ENCODE peak calls at places on chromosomes 12 and 14, in five cellular contexts. E is psoas muscle, N is A549, H is heart left ventricle, S is Panc1. X is an unnamed sample.

GRCh38 chr12:45407188-45407850 is 191.4 kb downstream of the ANO6 start:
- DNase-seq in E (no peak), N (no peak), H (no peak), S (no peak), X (no peak)

GRCh38 chr14:102019141-102019540 is 54.8 kb downstream of the DYNC1H1 start:
- DNase-seq in E (no peak), N (no peak), H (no peak), S (no peak), X (no peak)

GRCh38 chr12:20212658-20213387 is 155.5 kb upstream of the PDE3A start:
- DNase-seq in E (peak), N (peak), H (peak), S (no peak), X (peak)

GRCh38 chr14:37037636-37038387 is 134.6 kb downstream of the SLC25A21 start:
- DNase-seq in E (no peak), N (no peak), H (no peak), S (no peak), X (no peak)

GRCh38 chr12:53564276-53564675 is 57.0 kb upstream of the NPFF start:
- DNase-seq in E (no peak), N (no peak), H (no peak), S (no peak), X (no peak)

GRCh38 chr12:116722245-116722644 is 15.6 kb downstream of the SPRING1 start:
- DNase-seq in E (no peak), N (no peak), H (no peak), S (no peak), X (no peak)

GRCh38 chr14:72677664-72678063 is 216.2 kb downstream of the DPF3 start:
- DNase-seq in E (no peak), N (no peak), H (no peak), S (no peak), X (no peak)

GRCh38 chr14:31326111-31326510 is 94.2 kb downstream of the HEATR5A start:
- DNase-seq in E (no peak), N (peak), H (no peak), S (peak), X (no peak)

GRCh38 chr12:26275313-26276257 is 80.2 kb downstream of the SSPN start:
- DNase-seq in E (no peak), N (peak), H (no peak), S (no peak), X (no peak)

GRCh38 chr14:36390718-36391117 is 70.3 kb upstream of the MBIP start:
- DNase-seq in E (no peak), N (no peak), H (no peak), S (no peak), X (no peak)

GRCh38 chr14:76780058-76780345 is 18.7 kb downstream of the VASH1 start:
- DNase-seq in E (no peak), N (no peak), H (no peak), S (no peak), X (no peak)

GRCh38 chr14:86038401-86038985 is 508.5 kb downstream of the FLRT2 start:
- DNase-seq in E (no peak), N (peak), H (peak), S (no peak), X (peak)

GRCh38 chr12:106082216-106083175 is 56.3 kb downstream of the NUAK1 start:
- DNase-seq in E (no peak), N (no peak), H (no peak), S (no peak), X (no peak)

GRCh38 chr12:82883396-82884360 is 197.0 kb downstream of the TMTC2 start:
- DNase-seq in E (no peak), N (no peak), H (no peak), S (no peak), X (no peak)
- TF ChIP-seq CTCF in E (no peak), N (no peak), H (no peak), S (no peak), X (no peak)

DNA sequence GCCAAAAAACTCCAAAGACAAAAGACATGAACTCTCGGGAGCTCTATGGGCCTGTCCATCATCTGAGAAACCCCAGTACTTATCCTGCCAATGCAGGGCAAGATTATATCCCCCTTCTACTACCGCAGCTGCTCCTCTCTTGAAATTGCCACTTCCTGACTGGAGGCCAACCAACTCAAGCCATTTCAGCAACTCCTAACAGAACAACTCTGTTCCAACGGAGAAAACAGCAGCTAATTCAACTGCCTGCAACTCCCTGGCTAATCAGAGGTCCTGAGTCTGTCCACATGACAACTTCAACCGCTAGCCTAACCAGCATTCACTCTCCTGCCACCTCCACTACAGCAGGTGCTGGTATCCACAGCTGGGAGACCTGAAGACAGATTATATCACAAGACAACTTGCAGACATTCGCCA is 24.1 kb downstream of the CEP83 start:
- DNase-seq in E (no peak), N (no peak), H (no peak), S (no peak), X (no peak)
- H3K4me3 ChIP-seq in E (no peak), N (no peak), H (no peak), S (no peak), X (no peak)

GRCh38 chr12:32756476-32757158 is 920 bp upstream of the YARS2 start:
- DNase-seq in E (no peak), N (no peak), H (no peak), S (no peak), X (no peak)
- TF ChIP-seq CTCF in E (no peak), N (peak), H (no peak), S (no peak), X (no peak)

GRCh38 chr12:13198921-13199320 is 2.4 kb downstream of the EMP1 start:
- DNase-seq in E (no peak), N (no peak), H (no peak), S (no peak), X (no peak)
- H3K4me3 ChIP-seq in E (peak), N (no peak), H (peak), S (no peak), X (peak)

DNA sequence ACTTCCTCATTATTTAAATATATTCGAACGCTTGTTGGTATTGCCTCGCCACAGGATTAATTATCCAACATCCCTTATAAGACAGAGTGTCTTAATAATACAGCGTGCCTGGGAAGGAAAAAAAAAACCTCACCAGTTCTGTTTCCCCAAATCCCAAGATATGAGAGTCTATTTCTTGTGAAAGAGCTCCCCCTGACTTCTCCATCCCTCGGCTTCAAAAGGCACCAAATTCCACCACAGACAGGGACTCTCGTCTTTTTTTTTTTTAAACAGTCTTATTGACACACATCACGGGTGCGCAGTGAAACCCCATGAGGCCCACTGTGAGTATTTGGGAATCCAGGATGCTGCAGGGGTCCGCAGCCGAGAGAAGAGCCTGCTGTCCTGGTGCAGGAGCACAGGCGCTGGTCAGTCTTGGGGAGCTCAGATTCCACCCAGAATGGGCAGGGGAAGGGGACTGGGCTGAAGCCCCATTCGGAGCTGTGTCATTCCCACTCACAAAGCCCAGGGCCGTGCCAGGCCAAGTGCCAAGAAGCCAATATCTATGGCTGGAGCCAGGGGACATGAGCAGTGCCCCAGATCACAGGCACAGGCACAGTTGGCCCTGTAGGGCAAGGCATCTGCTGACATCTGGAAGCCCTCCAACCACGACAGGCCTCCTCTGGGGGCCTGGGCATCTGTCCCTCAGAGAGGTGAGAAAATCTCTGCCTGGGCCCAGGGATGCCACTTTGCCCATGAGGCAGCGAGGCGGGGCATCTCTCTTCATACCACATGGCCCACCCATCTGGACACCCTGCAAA is 71.9 kb downstream of the BCL11B start:
- DNase-seq in E (peak), N (no peak), H (peak), S (no peak), X (no peak)
- TF ChIP-seq CTCF in E (no peak), N (peak), H (no peak), S (no peak), X (peak)

GRCh38 chr14:73786632-73786941 is 65.0 kb upstream of the PTGR2 start:
- DNase-seq in E (peak), N (peak), H (peak), S (no peak), X (no peak)

GRCh38 chr14:73784065-73784987 is 67.3 kb upstream of the PTGR2 start:
- DNase-seq in E (no peak), N (no peak), H (no peak), S (no peak), X (no peak)

GRCh38 chr14:73785834-73786631 is 65.6 kb upstream of the PTGR2 start:
- DNase-seq in E (peak), N (peak), H (peak), S (no peak), X (peak)

GRCh38 chr14:73784988-73785313 is 66.7 kb upstream of the PTGR2 start:
- DNase-seq in E (no peak), N (no peak), H (no peak), S (no peak), X (no peak)

DNA sequence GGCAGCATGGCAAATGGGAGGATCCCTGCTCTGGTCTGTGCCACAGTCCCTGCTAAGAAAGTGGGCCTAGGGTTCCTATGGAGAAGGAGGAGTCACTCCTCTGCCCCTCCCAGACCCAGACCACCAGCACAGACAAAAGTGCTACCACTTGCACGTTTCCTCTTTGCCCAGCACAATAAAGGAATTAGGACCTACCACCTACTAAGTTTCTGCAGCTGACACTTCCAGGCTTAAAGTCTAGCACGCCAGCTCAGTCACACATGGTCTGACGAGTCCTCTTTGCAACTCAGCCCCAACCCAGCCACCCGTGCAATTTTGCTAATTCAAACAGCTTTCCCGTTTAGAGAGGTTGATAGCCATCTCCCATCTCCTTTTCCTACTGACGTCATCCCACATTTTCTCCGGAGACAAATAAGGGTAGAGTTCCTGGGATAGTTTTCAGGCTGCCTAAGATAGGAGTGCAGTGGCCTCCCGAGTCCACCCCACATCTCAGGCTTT is 66.2 kb upstream of the PTGR2 start:
- DNase-seq in E (no peak), N (peak), H (no peak), S (peak), X (no peak)
- H3K4me3 ChIP-seq in E (peak), N (peak), H (peak), S (peak), X (peak)

GRCh38 chr12:67043771-67044170 is 225.4 kb upstream of the CAND1 start:
- DNase-seq in E (no peak), N (no peak), H (no peak), S (no peak), X (no peak)
- TF ChIP-seq CTCF in E (no peak), N (no peak), H (no peak), S (no peak), X (no peak)

DNA sequence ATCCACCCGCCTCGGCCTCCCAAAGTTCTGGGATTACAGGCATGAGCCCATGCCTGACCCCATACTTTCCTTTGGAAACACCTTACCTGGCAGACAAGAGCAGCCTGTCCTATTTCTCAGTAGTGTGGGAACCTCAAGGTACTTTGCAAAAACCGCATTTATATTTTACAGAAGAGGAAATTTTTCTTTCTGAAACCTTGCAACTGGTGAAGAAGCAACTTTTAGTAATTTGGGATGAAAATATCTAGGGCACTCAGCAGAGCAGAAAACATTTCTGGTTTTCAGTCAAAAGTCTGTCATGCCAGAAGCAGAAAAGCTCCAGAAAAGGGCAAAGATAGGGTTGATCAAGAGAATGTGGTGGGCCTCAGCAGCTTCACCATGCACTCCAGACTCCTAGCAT is 21.2 kb downstream of the HVCN1 start:
- DNase-seq in E (no peak), N (no peak), H (no peak), S (no peak), X (no peak)
- H3K4me3 ChIP-seq in E (no peak), N (no peak), H (no peak), S (no peak), X (no peak)

X was measured in AG09309.